ENCODE peak calls at places on chromosomes 13 and 19, in six cellular contexts. One of them, this sample, is unnamed.

GRCh38 chr13:75870397-75870801 is 234.3 kb downstream of the LMO7 start:
- DNase-seq in kidney: no peak
- DNase-seq in IMR-90: peak; percentile 20
- DNase-seq in neural progenitor cell: peak; percentile 37
- DNase-seq in fibroblast of lung: no peak
- DNase-seq in SK-N-SH: peak; percentile 46
- DNase-seq in this sample: no peak

GRCh38 chr13:21014666-21015170 is 46.7 kb downstream of the LATS2 start:
- DNase-seq in kidney: peak; percentile 79
- DNase-seq in IMR-90: peak; percentile 91
- DNase-seq in neural progenitor cell: no peak
- DNase-seq in fibroblast of lung: peak; percentile 88
- DNase-seq in SK-N-SH: no peak
- DNase-seq in this sample: no peak

GRCh38 chr13:30907167-30907761 is 1.2 kb downstream of the MEDAG start:
- DNase-seq in kidney: no peak
- DNase-seq in IMR-90: peak; percentile 51
- DNase-seq in neural progenitor cell: no peak
- DNase-seq in fibroblast of lung: peak; percentile 59
- DNase-seq in SK-N-SH: peak; percentile 52
- DNase-seq in this sample: no peak

GRCh38 chr13:108368240-108368898 is 98.9 kb downstream of the TNFSF13B start:
- DNase-seq in kidney: no peak
- DNase-seq in IMR-90: no peak
- DNase-seq in neural progenitor cell: no peak
- DNase-seq in fibroblast of lung: no peak
- DNase-seq in SK-N-SH: no peak
- DNase-seq in this sample: no peak

GRCh38 chr19:14019100-14019499 is 8.8 kb upstream of the RLN3 start:
- DNase-seq in kidney: peak; percentile 25
- DNase-seq in IMR-90: no peak
- DNase-seq in neural progenitor cell: no peak
- DNase-seq in fibroblast of lung: no peak
- DNase-seq in SK-N-SH: no peak
- DNase-seq in this sample: no peak

GRCh38 chr13:89468081-89468480 is 1796.9 kb downstream of the SLITRK5 start:
- DNase-seq in kidney: no peak
- DNase-seq in IMR-90: no peak
- DNase-seq in neural progenitor cell: no peak
- DNase-seq in fibroblast of lung: no peak
- DNase-seq in SK-N-SH: no peak
- DNase-seq in this sample: no peak

GRCh38 chr19:30882411-30883005 is 466.7 kb downstream of the TSHZ3 start:
- DNase-seq in kidney: no peak
- DNase-seq in IMR-90: no peak
- DNase-seq in neural progenitor cell: peak; percentile 31
- DNase-seq in fibroblast of lung: no peak
- DNase-seq in SK-N-SH: no peak
- DNase-seq in this sample: no peak

GRCh38 chr19:44782729-44783128 is 5.0 kb downstream of the CBLC start:
- DNase-seq in kidney: no peak
- DNase-seq in IMR-90: no peak
- DNase-seq in neural progenitor cell: no peak
- DNase-seq in fibroblast of lung: no peak
- DNase-seq in SK-N-SH: no peak
- DNase-seq in this sample: no peak

GRCh38 chr19:18349524-18350128 is 9.2 kb downstream of the PGPEP1 start:
- DNase-seq in kidney: peak; percentile 84
- DNase-seq in IMR-90: peak; percentile 65
- DNase-seq in neural progenitor cell: peak; percentile 49
- DNase-seq in fibroblast of lung: peak; percentile 47
- DNase-seq in SK-N-SH: peak; percentile 84
- DNase-seq in this sample: peak; percentile 78

GRCh38 chr19:8017808-8018207 is 12.4 kb upstream of the ELAVL1 start:
- DNase-seq in kidney: no peak
- DNase-seq in IMR-90: no peak
- DNase-seq in neural progenitor cell: peak; percentile 52
- DNase-seq in fibroblast of lung: no peak
- DNase-seq in SK-N-SH: no peak
- DNase-seq in this sample: peak; percentile 41

GRCh38 chr13:112653821-112654220 is 36.0 kb upstream of the ATP11A start:
- DNase-seq in kidney: no peak
- DNase-seq in IMR-90: no peak
- DNase-seq in neural progenitor cell: no peak
- DNase-seq in fibroblast of lung: no peak
- DNase-seq in SK-N-SH: no peak
- DNase-seq in this sample: no peak

GRCh38 chr19:8208710-8209110 is 460 bp upstream of the CERS4 start:
- DNase-seq in kidney: no peak
- DNase-seq in IMR-90: no peak
- DNase-seq in neural progenitor cell: no peak
- DNase-seq in fibroblast of lung: no peak
- DNase-seq in SK-N-SH: no peak
- DNase-seq in this sample: peak; percentile 66

GRCh38 chr19:32919365-32919764 is 49.8 kb upstream of the SLC7A9 start:
- DNase-seq in kidney: no peak
- DNase-seq in IMR-90: no peak
- DNase-seq in neural progenitor cell: no peak
- DNase-seq in fibroblast of lung: no peak
- DNase-seq in SK-N-SH: no peak
- DNase-seq in this sample: no peak

GRCh38 chr13:99617474-99618255 is 116.4 kb downstream of the TM9SF2 start:
- DNase-seq in kidney: no peak
- DNase-seq in IMR-90: peak; percentile 38
- DNase-seq in neural progenitor cell: peak; percentile 83
- DNase-seq in fibroblast of lung: peak; percentile 35
- DNase-seq in SK-N-SH: peak; percentile 35
- DNase-seq in this sample: peak; percentile 50

GRCh38 chr13:110238795-110239194 is 68.2 kb downstream of the COL4A1 start:
- DNase-seq in kidney: no peak
- DNase-seq in IMR-90: no peak
- DNase-seq in neural progenitor cell: no peak
- DNase-seq in fibroblast of lung: no peak
- DNase-seq in SK-N-SH: no peak
- DNase-seq in this sample: no peak

GRCh38 chr19:48102870-48103751 is 7.5 kb downstream of the PLA2G4C start:
- DNase-seq in kidney: no peak
- DNase-seq in IMR-90: peak; percentile 49
- DNase-seq in neural progenitor cell: peak; percentile 69
- DNase-seq in fibroblast of lung: peak; percentile 68
- DNase-seq in SK-N-SH: peak; percentile 70
- DNase-seq in this sample: peak; percentile 40

GRCh38 chr13:112627161-112627560 is 39.2 kb upstream of the TUBGCP3 start:
- DNase-seq in kidney: peak; percentile 66
- DNase-seq in IMR-90: no peak
- DNase-seq in neural progenitor cell: no peak
- DNase-seq in fibroblast of lung: no peak
- DNase-seq in SK-N-SH: no peak
- DNase-seq in this sample: no peak

GRCh38 chr19:4115050-4115817 is 8.7 kb downstream of the MAP2K2 start:
- DNase-seq in kidney: no peak
- DNase-seq in IMR-90: no peak
- DNase-seq in neural progenitor cell: no peak
- DNase-seq in fibroblast of lung: no peak
- DNase-seq in SK-N-SH: peak; percentile 7
- DNase-seq in this sample: no peak

GRCh38 chr13:102091231-102091630 is 310.6 kb downstream of the FGF14 start:
- DNase-seq in kidney: no peak
- DNase-seq in IMR-90: no peak
- DNase-seq in neural progenitor cell: peak; percentile 72
- DNase-seq in fibroblast of lung: peak; percentile 6
- DNase-seq in SK-N-SH: no peak
- DNase-seq in this sample: no peak

GRCh38 chr13:100573121-100573520 is 15.5 kb downstream of the GGACT start:
- DNase-seq in kidney: no peak
- DNase-seq in IMR-90: peak; percentile 82
- DNase-seq in neural progenitor cell: peak; percentile 85
- DNase-seq in fibroblast of lung: peak; percentile 74
- DNase-seq in SK-N-SH: peak; percentile 58
- DNase-seq in this sample: peak; percentile 75

GRCh38 chr13:111482806-111483620 is 162.6 kb downstream of the TEX29 start:
- DNase-seq in kidney: peak; percentile 54
- DNase-seq in IMR-90: no peak
- DNase-seq in neural progenitor cell: no peak
- DNase-seq in fibroblast of lung: no peak
- DNase-seq in SK-N-SH: no peak
- DNase-seq in this sample: no peak

GRCh38 chr13:36124236-36124822 is 6.9 kb downstream of the DCLK1 start:
- DNase-seq in kidney: no peak
- DNase-seq in IMR-90: peak; percentile 4
- DNase-seq in neural progenitor cell: no peak
- DNase-seq in fibroblast of lung: peak; percentile 80
- DNase-seq in SK-N-SH: no peak
- DNase-seq in this sample: no peak

GRCh38 chr19:345320-345879 is 804 bp upstream of the MIER2 start:
- DNase-seq in kidney: no peak
- DNase-seq in IMR-90: no peak
- DNase-seq in neural progenitor cell: no peak
- DNase-seq in fibroblast of lung: no peak
- DNase-seq in SK-N-SH: no peak
- DNase-seq in this sample: no peak

GRCh38 chr13:45472171-45472705 is 7.5 kb downstream of the COG3 start:
- DNase-seq in kidney: no peak
- DNase-seq in IMR-90: peak; percentile 20
- DNase-seq in neural progenitor cell: no peak
- DNase-seq in fibroblast of lung: peak; percentile 14
- DNase-seq in SK-N-SH: no peak
- DNase-seq in this sample: no peak

GRCh38 chr13:103517768-103518102 is 451.5 kb upstream of the SLC10A2 start:
- DNase-seq in kidney: no peak
- DNase-seq in IMR-90: no peak
- DNase-seq in neural progenitor cell: no peak
- DNase-seq in fibroblast of lung: no peak
- DNase-seq in SK-N-SH: no peak
- DNase-seq in this sample: no peak

GRCh38 chr13:98664047-98664446 is 87.1 kb upstream of the STK24 start:
- DNase-seq in kidney: no peak
- DNase-seq in IMR-90: peak; percentile 85
- DNase-seq in neural progenitor cell: no peak
- DNase-seq in fibroblast of lung: peak; percentile 95
- DNase-seq in SK-N-SH: no peak
- DNase-seq in this sample: no peak

GRCh38 chr19:18397242-18398202 is at the start of gene LRRC25:
- DNase-seq in kidney: peak; percentile 79
- DNase-seq in IMR-90: no peak
- DNase-seq in neural progenitor cell: peak; percentile 91
- DNase-seq in fibroblast of lung: no peak
- DNase-seq in SK-N-SH: peak; percentile 63
- DNase-seq in this sample: no peak

GRCh38 chr13:33284916-33285315 is 639 bp downstream of the STARD13 start:
- DNase-seq in kidney: no peak
- DNase-seq in IMR-90: no peak
- DNase-seq in neural progenitor cell: no peak
- DNase-seq in fibroblast of lung: peak; percentile 50
- DNase-seq in SK-N-SH: no peak
- DNase-seq in this sample: no peak

GRCh38 chr13:112238436-112238995 is 137.6 kb upstream of the SPACA7 start:
- DNase-seq in kidney: no peak
- DNase-seq in IMR-90: no peak
- DNase-seq in neural progenitor cell: no peak
- DNase-seq in fibroblast of lung: no peak
- DNase-seq in SK-N-SH: no peak
- DNase-seq in this sample: no peak

GRCh38 chr19:10270616-10271394 is at the start of gene ICAM1:
- DNase-seq in kidney: peak; percentile 96
- DNase-seq in IMR-90: peak; percentile 66
- DNase-seq in neural progenitor cell: peak; percentile 71
- DNase-seq in fibroblast of lung: peak; percentile 62
- DNase-seq in SK-N-SH: peak; percentile 52
- DNase-seq in this sample: peak; percentile 77

GRCh38 chr19:46834121-46834520 is 16.5 kb downstream of the AP2S1 start:
- DNase-seq in kidney: no peak
- DNase-seq in IMR-90: no peak
- DNase-seq in neural progenitor cell: no peak
- DNase-seq in fibroblast of lung: no peak
- DNase-seq in SK-N-SH: peak; percentile 74
- DNase-seq in this sample: no peak
- H3K27ac ChIP-seq in kidney: no peak overlapping the region
- H3K27ac ChIP-seq in IMR-90: no peak overlapping the region
- H3K27ac ChIP-seq in neural progenitor cell: no peak overlapping the region
- H3K27ac ChIP-seq in fibroblast of lung: no peak overlapping the region
- H3K27ac ChIP-seq in SK-N-SH: peak overlapping the region; percentile 56
- H3K27ac ChIP-seq in this sample: no peak overlapping the region

GRCh38 chr13:38265135-38265497 is 84.5 kb upstream of the UFM1 start:
- DNase-seq in kidney: no peak
- DNase-seq in IMR-90: no peak
- DNase-seq in neural progenitor cell: no peak
- DNase-seq in fibroblast of lung: no peak
- DNase-seq in SK-N-SH: no peak
- DNase-seq in this sample: no peak

GRCh38 chr13:38262211-38262610 is 87.4 kb upstream of the UFM1 start:
- DNase-seq in kidney: no peak
- DNase-seq in IMR-90: no peak
- DNase-seq in neural progenitor cell: no peak
- DNase-seq in fibroblast of lung: peak; percentile 35
- DNase-seq in SK-N-SH: no peak
- DNase-seq in this sample: no peak

GRCh38 chr13:38264363-38265134 is 85.1 kb upstream of the UFM1 start:
- DNase-seq in kidney: no peak
- DNase-seq in IMR-90: no peak
- DNase-seq in neural progenitor cell: no peak
- DNase-seq in fibroblast of lung: no peak
- DNase-seq in SK-N-SH: no peak
- DNase-seq in this sample: no peak
- H3K4me3 ChIP-seq in kidney: no peak overlapping the region
- H3K4me3 ChIP-seq in IMR-90: no peak overlapping the region
- H3K4me3 ChIP-seq in neural progenitor cell: no peak overlapping the region
- H3K4me3 ChIP-seq in fibroblast of lung: no peak overlapping the region
- H3K4me3 ChIP-seq in SK-N-SH: no peak overlapping the region
- H3K4me3 ChIP-seq in this sample: no peak overlapping the region

GRCh38 chr19:50461066-50461875 is 15.0 kb upstream of the EMC10 start:
- DNase-seq in kidney: no peak
- DNase-seq in IMR-90: peak; percentile 64
- DNase-seq in neural progenitor cell: peak; percentile 87
- DNase-seq in fibroblast of lung: peak; percentile 49
- DNase-seq in SK-N-SH: peak; percentile 93
- DNase-seq in this sample: peak; percentile 65
- H3K9ac ChIP-seq in kidney: no peak overlapping the region
- H3K9ac ChIP-seq in IMR-90: no peak overlapping the region
- H3K9ac ChIP-seq in neural progenitor cell: no peak overlapping the region
- H3K9ac ChIP-seq in fibroblast of lung: no peak overlapping the region
- H3K9ac ChIP-seq in SK-N-SH: no peak overlapping the region
- H3K9ac ChIP-seq in this sample: no peak overlapping the region

DNA sequence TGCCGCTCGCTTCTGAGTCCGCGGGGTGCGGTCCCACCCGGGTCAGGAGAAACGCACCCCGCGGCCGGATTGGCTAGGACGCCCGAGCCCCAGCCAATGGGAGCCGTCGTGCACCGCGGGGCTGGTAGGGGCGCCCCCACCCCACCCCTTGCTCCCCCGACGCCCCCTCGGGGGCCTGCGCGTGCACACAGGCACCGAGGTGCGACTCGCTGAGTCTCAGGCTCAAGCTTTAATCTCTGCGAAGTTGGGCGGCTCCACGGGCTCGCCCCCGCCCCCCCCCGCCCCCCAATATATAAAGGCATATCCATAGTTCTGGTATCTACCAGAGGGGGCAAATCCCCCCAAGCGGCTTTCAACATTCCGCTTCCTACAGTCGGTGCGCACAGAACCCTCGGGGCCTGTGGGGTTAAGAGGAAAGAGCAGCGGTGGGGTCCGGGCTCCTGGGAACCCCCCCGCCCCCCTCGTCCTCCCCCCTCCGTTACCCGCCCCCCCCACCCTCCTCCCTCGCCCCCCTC is at the start of gene COX6B2:
- DNase-seq in kidney: peak; percentile 74
- DNase-seq in IMR-90: no peak
- DNase-seq in neural progenitor cell: peak; percentile 56
- DNase-seq in fibroblast of lung: no peak
- DNase-seq in SK-N-SH: peak; percentile 70
- DNase-seq in this sample: no peak
- H3K27ac ChIP-seq in kidney: no peak within 1 kb of the TSS
- H3K27ac ChIP-seq in IMR-90: peak within 1 kb of the TSS; percentile 21
- H3K27ac ChIP-seq in neural progenitor cell: no peak within 1 kb of the TSS
- H3K27ac ChIP-seq in fibroblast of lung: no peak within 1 kb of the TSS
- H3K27ac ChIP-seq in SK-N-SH: no peak within 1 kb of the TSS
- H3K27ac ChIP-seq in this sample: no peak within 1 kb of the TSS

This sample was measured in colonic mucosa.